ENCODE peak calls at places on chromosomes 1 and 21, in eight cellular contexts. One of them, this sample, is unnamed.
A peak's percentile ranks its signal among the peaks of the same experiment; 100 is the strongest.

GRCh38 chr1:183416850-183417690 is 1.1 kb downstream of the NMNAT2 start:
- DNase-seq in astrocyte: peak; percentile 37
- DNase-seq in CD8-positive, alpha-beta T cell: peak; percentile 55
- DNase-seq in PC-3: no peak
- DNase-seq in ovary: peak; percentile 81
- DNase-seq in GM23338: peak; percentile 91
- DNase-seq in left ventricle myocardium inferior: peak; percentile 71
- DNase-seq in mammary epithelial cell: peak; percentile 50
- DNase-seq in this sample: peak; percentile 60

GRCh38 chr1:220881918-220882891 is 3.0 kb downstream of the HLX start:
- DNase-seq in GM23338: peak; percentile 92
- DNase-seq in astrocyte: no peak
- DNase-seq in mammary epithelial cell: no peak
- DNase-seq in PC-3: no peak
- DNase-seq in left ventricle myocardium inferior: no peak
- DNase-seq in ovary: no peak
- DNase-seq in CD8-positive, alpha-beta T cell: no peak
- DNase-seq in this sample: no peak

GRCh38 chr21:33196956-33197374 is 32.8 kb upstream of the IFNAR2 start:
- DNase-seq in GM23338: peak; percentile 96
- DNase-seq in ovary: peak; percentile 65
- DNase-seq in CD8-positive, alpha-beta T cell: peak; percentile 72
- DNase-seq in PC-3: peak; percentile 87
- DNase-seq in left ventricle myocardium inferior: peak; percentile 39
- DNase-seq in mammary epithelial cell: peak; percentile 35
- DNase-seq in astrocyte: peak; percentile 34
- DNase-seq in this sample: peak; percentile 64

GRCh38 chr1:226092955-226093354 is 30.4 kb downstream of the H3-3A start:
- DNase-seq in ovary: no peak
- DNase-seq in CD8-positive, alpha-beta T cell: no peak
- DNase-seq in left ventricle myocardium inferior: no peak
- DNase-seq in PC-3: peak; percentile 80
- DNase-seq in GM23338: no peak
- DNase-seq in mammary epithelial cell: no peak
- DNase-seq in astrocyte: no peak
- DNase-seq in this sample: no peak

GRCh38 chr21:41653944-41654625 is 112.8 kb downstream of the RIPK4 start:
- DNase-seq in ovary: no peak
- DNase-seq in mammary epithelial cell: peak; percentile 60
- DNase-seq in GM23338: no peak
- DNase-seq in left ventricle myocardium inferior: no peak
- DNase-seq in CD8-positive, alpha-beta T cell: no peak
- DNase-seq in astrocyte: peak; percentile 76
- DNase-seq in PC-3: peak; percentile 45
- DNase-seq in this sample: no peak

GRCh38 chr1:42335809-42336518 is 929 bp upstream of the FOXJ3 start:
- DNase-seq in astrocyte: peak; percentile 67
- DNase-seq in PC-3: peak; percentile 56
- DNase-seq in GM23338: no peak
- DNase-seq in left ventricle myocardium inferior: no peak
- DNase-seq in mammary epithelial cell: peak; percentile 71
- DNase-seq in CD8-positive, alpha-beta T cell: no peak
- DNase-seq in ovary: no peak
- DNase-seq in this sample: no peak

GRCh38 chr1:23720256-23720995 is 22.8 kb upstream of the ELOA start:
- DNase-seq in GM23338: no peak
- DNase-seq in CD8-positive, alpha-beta T cell: no peak
- DNase-seq in astrocyte: no peak
- DNase-seq in PC-3: no peak
- DNase-seq in ovary: no peak
- DNase-seq in mammary epithelial cell: peak; percentile 64
- DNase-seq in left ventricle myocardium inferior: no peak
- DNase-seq in this sample: no peak

GRCh38 chr1:1187938-1188337 is 14.3 kb downstream of the TTLL10 start:
- DNase-seq in mammary epithelial cell: no peak
- DNase-seq in ovary: no peak
- DNase-seq in GM23338: no peak
- DNase-seq in CD8-positive, alpha-beta T cell: no peak
- DNase-seq in left ventricle myocardium inferior: no peak
- DNase-seq in astrocyte: peak; percentile 39
- DNase-seq in PC-3: no peak
- DNase-seq in this sample: no peak

GRCh38 chr1:156926175-156926574 is 5.7 kb downstream of the LRRC71 start:
- DNase-seq in CD8-positive, alpha-beta T cell: no peak
- DNase-seq in ovary: no peak
- DNase-seq in GM23338: no peak
- DNase-seq in astrocyte: peak; percentile 70
- DNase-seq in mammary epithelial cell: peak; percentile 85
- DNase-seq in left ventricle myocardium inferior: peak; percentile 50
- DNase-seq in PC-3: peak; percentile 98
- DNase-seq in this sample: no peak

GRCh38 chr1:111911036-111911435 is 78.4 kb downstream of the KCND3 start:
- DNase-seq in PC-3: no peak
- DNase-seq in GM23338: peak; percentile 34
- DNase-seq in ovary: no peak
- DNase-seq in left ventricle myocardium inferior: no peak
- DNase-seq in astrocyte: no peak
- DNase-seq in mammary epithelial cell: no peak
- DNase-seq in CD8-positive, alpha-beta T cell: no peak
- DNase-seq in this sample: no peak

GRCh38 chr1:8676813-8677212 is 140.6 kb downstream of the RERE start:
- DNase-seq in mammary epithelial cell: no peak
- DNase-seq in GM23338: no peak
- DNase-seq in astrocyte: no peak
- DNase-seq in CD8-positive, alpha-beta T cell: no peak
- DNase-seq in PC-3: no peak
- DNase-seq in ovary: no peak
- DNase-seq in left ventricle myocardium inferior: no peak
- DNase-seq in this sample: no peak

GRCh38 chr21:41808846-41809245 is 42.0 kb upstream of the RIPK4 start:
- DNase-seq in GM23338: no peak
- DNase-seq in mammary epithelial cell: no peak
- DNase-seq in PC-3: no peak
- DNase-seq in astrocyte: no peak
- DNase-seq in left ventricle myocardium inferior: no peak
- DNase-seq in ovary: no peak
- DNase-seq in CD8-positive, alpha-beta T cell: no peak
- DNase-seq in this sample: no peak

GRCh38 chr1:85148524-85149250 is 52.1 kb downstream of the SYDE2 start:
- DNase-seq in left ventricle myocardium inferior: no peak
- DNase-seq in ovary: no peak
- DNase-seq in PC-3: no peak
- DNase-seq in CD8-positive, alpha-beta T cell: no peak
- DNase-seq in mammary epithelial cell: peak; percentile 4
- DNase-seq in GM23338: no peak
- DNase-seq in astrocyte: peak; percentile 45
- DNase-seq in this sample: no peak

GRCh38 chr1:169288011-169288414 is 79.6 kb downstream of the NME7 start:
- DNase-seq in left ventricle myocardium inferior: no peak
- DNase-seq in mammary epithelial cell: peak; percentile 42
- DNase-seq in ovary: no peak
- DNase-seq in GM23338: peak; percentile 63
- DNase-seq in astrocyte: peak; percentile 66
- DNase-seq in PC-3: peak; percentile 87
- DNase-seq in CD8-positive, alpha-beta T cell: no peak
- DNase-seq in this sample: no peak

GRCh38 chr1:7905262-7905661 is 35.4 kb downstream of the TNFRSF9 start:
- DNase-seq in ovary: no peak
- DNase-seq in PC-3: no peak
- DNase-seq in left ventricle myocardium inferior: no peak
- DNase-seq in mammary epithelial cell: no peak
- DNase-seq in GM23338: no peak
- DNase-seq in astrocyte: no peak
- DNase-seq in CD8-positive, alpha-beta T cell: no peak
- DNase-seq in this sample: no peak

GRCh38 chr1:50427818-50428779 is 4.9 kb upstream of the DMRTA2 start:
- DNase-seq in mammary epithelial cell: no peak
- DNase-seq in astrocyte: no peak
- DNase-seq in GM23338: peak; percentile 75
- DNase-seq in ovary: no peak
- DNase-seq in PC-3: no peak
- DNase-seq in CD8-positive, alpha-beta T cell: no peak
- DNase-seq in left ventricle myocardium inferior: no peak
- DNase-seq in this sample: no peak

GRCh38 chr1:40902634-40902897 is 40.4 kb upstream of the CITED4 start:
- DNase-seq in GM23338: no peak
- DNase-seq in CD8-positive, alpha-beta T cell: no peak
- DNase-seq in mammary epithelial cell: no peak
- DNase-seq in PC-3: no peak
- DNase-seq in left ventricle myocardium inferior: no peak
- DNase-seq in astrocyte: no peak
- DNase-seq in ovary: no peak
- DNase-seq in this sample: no peak

GRCh38 chr1:43373034-43373940 is 5.5 kb upstream of the ELOVL1 start:
- DNase-seq in ovary: no peak
- DNase-seq in astrocyte: peak; percentile 81
- DNase-seq in mammary epithelial cell: peak; percentile 92
- DNase-seq in PC-3: peak; percentile 93
- DNase-seq in GM23338: no peak
- DNase-seq in left ventricle myocardium inferior: peak; percentile 29
- DNase-seq in CD8-positive, alpha-beta T cell: no peak
- DNase-seq in this sample: no peak

GRCh38 chr1:173475564-173476196 is 1.5 kb upstream of the PRDX6 start:
- DNase-seq in CD8-positive, alpha-beta T cell: no peak
- DNase-seq in astrocyte: peak; percentile 80
- DNase-seq in left ventricle myocardium inferior: no peak
- DNase-seq in mammary epithelial cell: peak; percentile 66
- DNase-seq in GM23338: no peak
- DNase-seq in ovary: no peak
- DNase-seq in PC-3: peak; percentile 85
- DNase-seq in this sample: no peak

GRCh38 chr1:188904201-188904600 is 1573.5 kb downstream of the BRINP3 start:
- DNase-seq in astrocyte: peak; percentile 4
- DNase-seq in PC-3: no peak
- DNase-seq in ovary: no peak
- DNase-seq in GM23338: peak; percentile 7
- DNase-seq in mammary epithelial cell: no peak
- DNase-seq in CD8-positive, alpha-beta T cell: no peak
- DNase-seq in left ventricle myocardium inferior: no peak
- DNase-seq in this sample: no peak
- TF ChIP-seq CTCF in astrocyte: no peak
- TF ChIP-seq CTCF in PC-3: no peak
- TF ChIP-seq CTCF in ovary: no peak
- TF ChIP-seq CTCF in GM23338: no peak
- TF ChIP-seq CTCF in mammary epithelial cell: no peak
- TF ChIP-seq CTCF in CD8-positive, alpha-beta T cell: no peak
- TF ChIP-seq CTCF in left ventricle myocardium inferior: no peak
- TF ChIP-seq CTCF in this sample: no peak

GRCh38 chr1:214018605-214019268 is 31.0 kb downstream of the PROX1 start:
- DNase-seq in left ventricle myocardium inferior: no peak
- DNase-seq in ovary: no peak
- DNase-seq in mammary epithelial cell: no peak
- DNase-seq in GM23338: no peak
- DNase-seq in CD8-positive, alpha-beta T cell: no peak
- DNase-seq in astrocyte: no peak
- DNase-seq in PC-3: no peak
- DNase-seq in this sample: no peak
- H3K36me3 ChIP-seq in left ventricle myocardium inferior: peaks cover 6% of the 10 kb centered on the region
- H3K36me3 ChIP-seq in ovary: no peaks in the 10 kb centered on the region
- H3K36me3 ChIP-seq in mammary epithelial cell: no peaks in the 10 kb centered on the region
- H3K36me3 ChIP-seq in GM23338: no peaks in the 10 kb centered on the region
- H3K36me3 ChIP-seq in CD8-positive, alpha-beta T cell: no peaks in the 10 kb centered on the region
- H3K36me3 ChIP-seq in astrocyte: no peaks in the 10 kb centered on the region
- H3K36me3 ChIP-seq in PC-3: no peaks in the 10 kb centered on the region
- H3K36me3 ChIP-seq in this sample: no peaks in the 10 kb centered on the region

DNA sequence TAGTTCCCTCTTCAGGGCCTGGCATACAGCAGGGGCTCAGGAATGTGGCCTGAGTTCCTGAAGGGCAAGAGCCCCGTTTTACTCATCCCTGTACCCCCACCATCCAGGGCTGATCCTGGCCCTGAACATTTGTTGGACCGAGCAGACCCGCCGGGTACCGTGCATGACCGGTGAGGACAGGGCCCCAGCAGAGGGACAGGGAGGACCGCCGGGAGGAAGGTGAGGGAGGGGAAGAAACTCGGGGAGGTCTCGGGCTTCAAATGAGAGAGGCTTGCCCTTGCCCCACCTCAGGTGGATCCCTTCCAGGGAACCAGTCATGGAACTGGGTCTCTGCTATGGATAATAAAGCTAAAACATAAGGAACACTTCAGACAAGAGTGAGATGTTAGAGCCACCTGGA is 167.8 kb upstream of the KLHDC7A start:
- DNase-seq in PC-3: no peak
- DNase-seq in ovary: no peak
- DNase-seq in CD8-positive, alpha-beta T cell: no peak
- DNase-seq in mammary epithelial cell: no peak
- DNase-seq in left ventricle myocardium inferior: no peak
- DNase-seq in astrocyte: no peak
- DNase-seq in GM23338: no peak
- DNase-seq in this sample: no peak
- H3K27ac ChIP-seq in PC-3: no peak overlapping the region
- H3K27ac ChIP-seq in ovary: no peak overlapping the region
- H3K27ac ChIP-seq in CD8-positive, alpha-beta T cell: no peak overlapping the region
- H3K27ac ChIP-seq in mammary epithelial cell: no peak overlapping the region
- H3K27ac ChIP-seq in left ventricle myocardium inferior: no peak overlapping the region
- H3K27ac ChIP-seq in astrocyte: no peak overlapping the region
- H3K27ac ChIP-seq in GM23338: no peak overlapping the region
- H3K27ac ChIP-seq in this sample: no peak overlapping the region

DNA sequence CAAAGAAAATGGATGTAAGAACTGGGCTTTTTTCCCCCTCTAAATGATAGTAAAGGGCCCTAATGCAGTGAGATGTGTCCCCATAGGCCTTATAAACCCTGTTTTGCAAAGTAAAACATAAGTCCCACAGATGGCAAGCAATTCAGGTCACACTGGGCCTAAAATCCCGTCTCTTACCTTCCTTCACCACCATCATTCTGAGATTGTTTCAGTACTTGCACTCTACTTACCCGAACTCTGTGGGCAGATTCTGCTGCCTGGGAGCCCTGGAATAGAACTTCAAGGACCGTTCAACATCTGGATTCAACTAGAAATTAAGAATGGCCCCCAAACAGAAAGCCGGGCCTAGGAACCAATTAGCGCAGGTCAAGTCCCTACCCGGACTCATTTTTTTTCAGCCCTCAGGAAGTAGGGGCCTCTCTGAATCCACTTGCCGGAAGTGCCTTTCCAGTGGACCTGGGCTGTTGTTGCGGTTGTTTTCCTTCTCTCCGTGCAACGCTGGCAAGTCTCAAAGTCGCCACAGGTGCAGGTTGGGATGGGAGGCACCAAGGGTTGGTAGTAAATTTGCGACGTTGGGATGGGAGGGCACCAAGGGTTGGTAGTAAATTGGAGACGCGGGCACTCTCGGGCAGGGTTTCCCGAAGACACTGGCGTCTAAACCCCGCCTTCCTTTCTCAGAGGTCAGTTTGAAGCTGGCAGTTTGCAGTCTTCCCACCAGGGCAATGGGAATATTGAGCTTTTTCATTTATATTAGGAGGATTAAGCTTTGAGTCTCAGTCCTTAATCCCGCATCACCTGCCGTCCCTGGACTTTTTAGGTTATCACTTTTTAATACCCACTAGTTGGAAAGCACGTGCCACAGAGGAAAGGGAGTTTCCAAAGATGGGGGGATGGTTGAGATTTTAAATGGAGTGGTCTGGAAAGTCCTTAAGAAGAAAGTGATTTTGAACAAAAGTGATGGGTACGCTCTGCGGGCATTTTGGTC is at the start of gene TMEM69:
- DNase-seq in GM23338: peak; percentile 94
- DNase-seq in left ventricle myocardium inferior: peak; percentile 65
- DNase-seq in CD8-positive, alpha-beta T cell: peak; percentile 85
- DNase-seq in mammary epithelial cell: peak; percentile 87
- DNase-seq in PC-3: peak; percentile 84
- DNase-seq in ovary: peak; percentile 79
- DNase-seq in astrocyte: peak; percentile 87
- DNase-seq in this sample: peak; percentile 61
- TF ChIP-seq CTCF in GM23338: peak; percentile 20
- TF ChIP-seq CTCF in left ventricle myocardium inferior: peak; percentile 31
- TF ChIP-seq CTCF in CD8-positive, alpha-beta T cell: no peak
- TF ChIP-seq CTCF in mammary epithelial cell: peak; percentile 22
- TF ChIP-seq CTCF in PC-3: no peak
- TF ChIP-seq CTCF in ovary: no peak
- TF ChIP-seq CTCF in astrocyte: no peak
- TF ChIP-seq CTCF in this sample: peak; percentile 6

GRCh38 chr1:186741640-186742039 is 61.4 kb upstream of the PTGS2 start:
- DNase-seq in astrocyte: no peak
- DNase-seq in CD8-positive, alpha-beta T cell: no peak
- DNase-seq in GM23338: no peak
- DNase-seq in left ventricle myocardium inferior: no peak
- DNase-seq in ovary: no peak
- DNase-seq in PC-3: no peak
- DNase-seq in mammary epithelial cell: no peak
- DNase-seq in this sample: no peak
- H3K36me3 ChIP-seq in astrocyte: no peaks in the 10 kb centered on the region
- H3K36me3 ChIP-seq in CD8-positive, alpha-beta T cell: no peaks in the 10 kb centered on the region
- H3K36me3 ChIP-seq in GM23338: no peaks in the 10 kb centered on the region
- H3K36me3 ChIP-seq in left ventricle myocardium inferior: no peaks in the 10 kb centered on the region
- H3K36me3 ChIP-seq in ovary: no peaks in the 10 kb centered on the region
- H3K36me3 ChIP-seq in PC-3: no peaks in the 10 kb centered on the region
- H3K36me3 ChIP-seq in mammary epithelial cell: no peaks in the 10 kb centered on the region
- H3K36me3 ChIP-seq in this sample: no peaks in the 10 kb centered on the region